ENCODE peak calls at places on chromosomes 1 and 21, in six cellular contexts. One of them, this sample, is unnamed.

GRCh38 chr1:55224729-55225128 is 9.6 kb upstream of the USP24 start:
- DNase-seq in HFFc6: no peak
- DNase-seq in OCI-LY7: no peak
- DNase-seq in neural crest cell: no peak
- DNase-seq in hepatocyte: no peak
- DNase-seq in AG04450: no peak
- DNase-seq in this sample: no peak

GRCh38 chr1:180590889-180591288 is 32.1 kb downstream of the OVAAL start:
- DNase-seq in OCI-LY7: no peak
- DNase-seq in neural crest cell: no peak
- DNase-seq in AG04450: no peak
- DNase-seq in HFFc6: no peak
- DNase-seq in hepatocyte: no peak
- DNase-seq in this sample: no peak

GRCh38 chr1:29470087-29470787 is 233.9 kb downstream of the PTPRU start:
- DNase-seq in OCI-LY7: no peak
- DNase-seq in HFFc6: no peak
- DNase-seq in neural crest cell: no peak
- DNase-seq in hepatocyte: no peak
- DNase-seq in AG04450: no peak
- DNase-seq in this sample: no peak

GRCh38 chr1:232507571-232507970 is 122.4 kb downstream of the SIPA1L2 start:
- DNase-seq in HFFc6: no peak
- DNase-seq in hepatocyte: no peak
- DNase-seq in AG04450: no peak
- DNase-seq in OCI-LY7: no peak
- DNase-seq in neural crest cell: no peak
- DNase-seq in this sample: no peak

GRCh38 chr1:179441456-179441855 is 75.7 kb downstream of the AXDND1 start:
- DNase-seq in OCI-LY7: peak; percentile 18
- DNase-seq in hepatocyte: peak; percentile 11
- DNase-seq in neural crest cell: no peak
- DNase-seq in AG04450: no peak
- DNase-seq in HFFc6: no peak
- DNase-seq in this sample: no peak

GRCh38 chr1:243489681-243490080 is 233.8 kb downstream of the SDCCAG8 start:
- DNase-seq in AG04450: no peak
- DNase-seq in OCI-LY7: no peak
- DNase-seq in hepatocyte: no peak
- DNase-seq in HFFc6: no peak
- DNase-seq in neural crest cell: no peak
- DNase-seq in this sample: no peak

GRCh38 chr1:229130028-229130668 is 140.8 kb upstream of the RAB4A start:
- DNase-seq in neural crest cell: no peak
- DNase-seq in OCI-LY7: peak; percentile 40
- DNase-seq in AG04450: no peak
- DNase-seq in HFFc6: no peak
- DNase-seq in hepatocyte: peak; percentile 47
- DNase-seq in this sample: no peak

GRCh38 chr1:199273837-199274379 is 635.1 kb downstream of the PTPRC start:
- DNase-seq in HFFc6: peak; percentile 11
- DNase-seq in AG04450: peak; percentile 23
- DNase-seq in hepatocyte: peak; percentile 23
- DNase-seq in OCI-LY7: no peak
- DNase-seq in neural crest cell: no peak
- DNase-seq in this sample: no peak

GRCh38 chr1:8863712-8864324 is 14.7 kb downstream of the ENO1 start:
- DNase-seq in neural crest cell: no peak
- DNase-seq in OCI-LY7: no peak
- DNase-seq in HFFc6: no peak
- DNase-seq in hepatocyte: no peak
- DNase-seq in AG04450: no peak
- DNase-seq in this sample: no peak

GRCh38 chr1:8864713-8865397 is 13.6 kb downstream of the ENO1 start:
- DNase-seq in OCI-LY7: no peak
- DNase-seq in hepatocyte: no peak
- DNase-seq in neural crest cell: no peak
- DNase-seq in HFFc6: no peak
- DNase-seq in AG04450: no peak
- DNase-seq in this sample: no peak

GRCh38 chr1:8860738-8861516 is 17.6 kb downstream of the ENO1 start:
- DNase-seq in AG04450: no peak
- DNase-seq in hepatocyte: no peak
- DNase-seq in HFFc6: no peak
- DNase-seq in neural crest cell: no peak
- DNase-seq in OCI-LY7: no peak
- DNase-seq in this sample: no peak

GRCh38 chr1:8863138-8863537 is 15.3 kb downstream of the ENO1 start:
- DNase-seq in hepatocyte: no peak
- DNase-seq in AG04450: no peak
- DNase-seq in neural crest cell: no peak
- DNase-seq in HFFc6: no peak
- DNase-seq in OCI-LY7: no peak
- DNase-seq in this sample: no peak

DNA sequence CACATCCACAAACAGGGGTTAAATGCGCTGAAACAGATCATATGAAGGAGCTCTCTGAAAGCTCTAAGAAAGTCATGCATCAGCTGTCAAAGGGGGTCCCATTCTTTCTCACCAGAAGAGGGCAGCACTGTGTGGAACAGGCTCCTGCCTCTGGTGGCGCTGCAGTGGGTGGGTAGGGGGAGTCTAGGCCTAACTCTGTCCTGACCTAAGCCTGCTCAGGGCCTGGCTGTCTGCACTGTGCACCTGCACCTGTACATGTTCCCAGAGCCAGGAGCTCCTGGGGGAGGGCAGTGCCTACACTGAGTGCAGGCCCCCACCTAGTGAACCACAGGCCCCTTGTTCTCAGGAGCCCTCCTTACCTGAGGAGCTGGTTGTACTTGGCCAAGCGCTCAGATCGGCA is 16.0 kb downstream of the ENO1 start:
- DNase-seq in HFFc6: no peak
- DNase-seq in neural crest cell: peak; percentile 60
- DNase-seq in hepatocyte: no peak
- DNase-seq in OCI-LY7: peak; percentile 57
- DNase-seq in AG04450: no peak
- DNase-seq in this sample: peak; percentile 45
- TF ChIP-seq CTCF in HFFc6: peak; percentile 83
- TF ChIP-seq CTCF in neural crest cell: peak; percentile 69
- TF ChIP-seq CTCF in hepatocyte: peak; percentile 55
- TF ChIP-seq CTCF in OCI-LY7: peak; percentile 87
- TF ChIP-seq CTCF in AG04450: peak; percentile 68
- TF ChIP-seq CTCF in this sample: peak; percentile 53

GRCh38 chr1:154466879-154467767 is 34.9 kb upstream of the TDRD10 start:
- DNase-seq in AG04450: no peak
- DNase-seq in neural crest cell: no peak
- DNase-seq in hepatocyte: no peak
- DNase-seq in HFFc6: no peak
- DNase-seq in OCI-LY7: no peak
- DNase-seq in this sample: no peak
- TF ChIP-seq CTCF in AG04450: peak; percentile 14
- TF ChIP-seq CTCF in neural crest cell: no peak
- TF ChIP-seq CTCF in hepatocyte: peak; percentile 21
- TF ChIP-seq CTCF in HFFc6: peak; percentile 64
- TF ChIP-seq CTCF in OCI-LY7: peak; percentile 37
- TF ChIP-seq CTCF in this sample: peak; percentile 15

GRCh38 chr1:90800012-90800717 is 83.1 kb upstream of the BARHL2 start:
- DNase-seq in neural crest cell: no peak
- DNase-seq in AG04450: no peak
- DNase-seq in hepatocyte: no peak
- DNase-seq in OCI-LY7: no peak
- DNase-seq in HFFc6: no peak
- DNase-seq in this sample: no peak
- TF ChIP-seq CTCF in neural crest cell: no peak
- TF ChIP-seq CTCF in AG04450: no peak
- TF ChIP-seq CTCF in hepatocyte: no peak
- TF ChIP-seq CTCF in OCI-LY7: no peak
- TF ChIP-seq CTCF in HFFc6: no peak
- TF ChIP-seq CTCF in this sample: no peak

GRCh38 chr21:37914211-37914900 is 1.9 kb downstream of the KCNJ6 start:
- DNase-seq in AG04450: no peak
- DNase-seq in HFFc6: no peak
- DNase-seq in hepatocyte: peak; percentile 74
- DNase-seq in OCI-LY7: no peak
- DNase-seq in neural crest cell: peak; percentile 50
- DNase-seq in this sample: peak; percentile 93

GRCh38 chr21:37915941-37916794 is at the start of gene KCNJ6:
- DNase-seq in hepatocyte: peak; percentile 80
- DNase-seq in HFFc6: no peak
- DNase-seq in AG04450: no peak
- DNase-seq in OCI-LY7: no peak
- DNase-seq in neural crest cell: peak; percentile 85
- DNase-seq in this sample: peak; percentile 88

GRCh38 chr21:37917612-37918011 is 1.4 kb upstream of the KCNJ6 start:
- DNase-seq in hepatocyte: no peak
- DNase-seq in OCI-LY7: no peak
- DNase-seq in AG04450: peak; percentile 10
- DNase-seq in HFFc6: peak; percentile 50
- DNase-seq in neural crest cell: no peak
- DNase-seq in this sample: no peak

GRCh38 chr21:37915516-37915915 is 741 bp downstream of the KCNJ6 start:
- DNase-seq in OCI-LY7: no peak
- DNase-seq in neural crest cell: no peak
- DNase-seq in HFFc6: no peak
- DNase-seq in hepatocyte: peak; percentile 7
- DNase-seq in AG04450: no peak
- DNase-seq in this sample: peak; percentile 23

GRCh38 chr21:37916795-37917142 is 512 bp upstream of the KCNJ6 start:
- DNase-seq in AG04450: no peak
- DNase-seq in neural crest cell: peak; percentile 61
- DNase-seq in HFFc6: no peak
- DNase-seq in OCI-LY7: no peak
- DNase-seq in hepatocyte: peak; percentile 53
- DNase-seq in this sample: peak; percentile 72
- TF ChIP-seq CTCF in AG04450: peak; percentile 22
- TF ChIP-seq CTCF in neural crest cell: peak; percentile 10
- TF ChIP-seq CTCF in HFFc6: peak; percentile 47
- TF ChIP-seq CTCF in OCI-LY7: no peak
- TF ChIP-seq CTCF in hepatocyte: no peak
- TF ChIP-seq CTCF in this sample: peak; percentile 39

GRCh38 chr1:244836135-244836521 is 670 bp downstream of the COX20 start:
- DNase-seq in OCI-LY7: peak; percentile 45
- DNase-seq in HFFc6: no peak
- DNase-seq in neural crest cell: peak; percentile 13
- DNase-seq in hepatocyte: peak; percentile 30
- DNase-seq in AG04450: no peak
- DNase-seq in this sample: no peak

GRCh38 chr1:244835276-244836134 is at the start of gene COX20:
- DNase-seq in AG04450: peak; percentile 72
- DNase-seq in neural crest cell: no peak
- DNase-seq in HFFc6: peak; percentile 88
- DNase-seq in OCI-LY7: peak; percentile 94
- DNase-seq in hepatocyte: peak; percentile 96
- DNase-seq in this sample: peak; percentile 91

GRCh38 chr1:244834596-244835275 is 722 bp upstream of the COX20 start:
- DNase-seq in HFFc6: peak; percentile 91
- DNase-seq in neural crest cell: peak; percentile 85
- DNase-seq in OCI-LY7: peak; percentile 93
- DNase-seq in hepatocyte: no peak
- DNase-seq in AG04450: peak; percentile 79
- DNase-seq in this sample: no peak

GRCh38 chr1:244836598-244836997 is 1.1 kb downstream of the COX20 start:
- DNase-seq in AG04450: no peak
- DNase-seq in OCI-LY7: no peak
- DNase-seq in hepatocyte: no peak
- DNase-seq in neural crest cell: no peak
- DNase-seq in HFFc6: no peak
- DNase-seq in this sample: no peak

DNA sequence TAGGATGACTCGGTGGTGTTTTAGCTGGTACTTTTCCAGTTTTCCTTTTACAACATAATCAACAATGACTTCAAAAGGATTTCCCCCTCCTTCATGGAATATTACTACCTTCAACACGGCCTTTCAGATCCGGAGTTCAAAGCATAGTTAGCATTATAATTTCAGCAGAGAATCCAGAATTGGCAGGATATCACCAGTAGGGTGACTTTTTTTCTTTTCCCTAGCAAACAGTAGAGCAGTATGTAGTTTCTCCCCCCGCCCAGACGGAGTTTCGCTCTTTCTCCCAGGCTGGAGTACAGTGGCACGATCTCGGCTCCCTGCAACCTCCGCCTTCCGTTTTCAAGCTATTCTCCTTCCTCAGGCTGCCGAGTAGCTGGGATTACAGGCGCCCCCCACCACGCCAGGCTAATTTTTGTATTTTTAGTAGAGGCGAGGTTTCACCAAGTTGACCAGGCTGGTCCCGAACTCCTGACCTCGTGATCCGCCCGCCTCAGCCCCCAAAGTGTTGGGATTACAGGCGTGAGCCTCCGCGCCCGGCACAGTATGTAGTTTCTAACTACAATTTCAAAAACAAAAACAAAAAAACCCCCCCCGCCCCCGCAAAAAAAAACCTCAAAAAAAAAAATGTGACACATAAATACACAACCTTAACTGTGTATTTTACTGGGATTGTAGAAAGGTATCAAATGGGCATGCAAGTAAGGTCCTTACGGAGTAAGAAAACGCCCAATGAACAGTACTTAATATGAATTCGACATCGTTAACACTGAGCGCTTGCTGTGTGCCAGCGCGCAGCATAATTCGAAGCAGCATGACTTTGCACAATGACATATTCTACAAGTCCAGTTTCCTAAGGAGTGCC is 1.5 kb upstream of the COX20 start:
- DNase-seq in HFFc6: peak; percentile 75
- DNase-seq in AG04450: no peak
- DNase-seq in hepatocyte: peak; percentile 70
- DNase-seq in neural crest cell: peak; percentile 43
- DNase-seq in OCI-LY7: peak; percentile 81
- DNase-seq in this sample: peak; percentile 35
- TF ChIP-seq CTCF in HFFc6: peak; percentile 67
- TF ChIP-seq CTCF in AG04450: peak; percentile 38
- TF ChIP-seq CTCF in hepatocyte: peak; percentile 20
- TF ChIP-seq CTCF in neural crest cell: peak; percentile 57
- TF ChIP-seq CTCF in OCI-LY7: peak; percentile 54
- TF ChIP-seq CTCF in this sample: peak; percentile 4

GRCh38 chr1:100391675-100392074 is 39.4 kb downstream of the CDC14A start:
- DNase-seq in AG04450: no peak
- DNase-seq in OCI-LY7: no peak
- DNase-seq in hepatocyte: no peak
- DNase-seq in neural crest cell: no peak
- DNase-seq in HFFc6: no peak
- DNase-seq in this sample: no peak
- TF ChIP-seq CTCF in AG04450: no peak
- TF ChIP-seq CTCF in OCI-LY7: no peak
- TF ChIP-seq CTCF in hepatocyte: no peak
- TF ChIP-seq CTCF in neural crest cell: no peak
- TF ChIP-seq CTCF in HFFc6: no peak
- TF ChIP-seq CTCF in this sample: no peak